ENCODE peak calls at places on chromosome 15, in four cellular contexts. O is tibial artery, K is IMR-90, T is upper lobe of right lung. A is an unnamed sample.

GRCh38 chr15:71278989-71279756 is 163.9 kb downstream of the THSD4 start:
- DNase-seq in O (peak; percentile 81), K (peak; percentile 97), T (no peak), A (peak; percentile 68)

GRCh38 chr15:38685686-38686339 is 121.2 kb upstream of the RASGRP1 start:
- DNase-seq in O (no peak), K (no peak), T (no peak), A (no peak)

GRCh38 chr15:82850731-82851130 is 41.3 kb downstream of the WHAMM start:
- DNase-seq in O (no peak), K (no peak), T (no peak), A (no peak)

GRCh38 chr15:76035593-76035992 is 23.4 kb upstream of the NRG4 start:
- DNase-seq in O (no peak), K (no peak), T (no peak), A (no peak)

GRCh38 chr15:73794501-73795133 is 41.5 kb upstream of the INSYN1 start:
- DNase-seq in O (no peak), K (peak; percentile 29), T (no peak), A (no peak)

GRCh38 chr15:64032327-64032726 is 14.0 kb downstream of the DAPK2 start:
- DNase-seq in O (no peak), K (no peak), T (no peak), A (no peak)

GRCh38 chr15:58469432-58470353 is 37.9 kb downstream of the LIPC start:
- DNase-seq in O (no peak), K (peak; percentile 97), T (no peak), A (no peak)

GRCh38 chr15:45087513-45087912 is 26.5 kb downstream of the DUOX2 start:
- DNase-seq in O (no peak), K (no peak), T (no peak), A (no peak)

GRCh38 chr15:39188930-39189329 is 391.9 kb upstream of the THBS1 start:
- DNase-seq in O (no peak), K (peak; percentile 89), T (no peak), A (no peak)

GRCh38 chr15:41926184-41927056 is 32.6 kb upstream of the SPTBN5 start:
- DNase-seq in O (no peak), K (no peak), T (no peak), A (no peak)
- H3K4me1 ChIP-seq in O (peaks cover 49% of the 10 kb centered on the region), K (peaks cover 29% of the 10 kb centered on the region), T (peaks cover 74% of the 10 kb centered on the region), A (peaks cover 43% of the 10 kb centered on the region)

DNA sequence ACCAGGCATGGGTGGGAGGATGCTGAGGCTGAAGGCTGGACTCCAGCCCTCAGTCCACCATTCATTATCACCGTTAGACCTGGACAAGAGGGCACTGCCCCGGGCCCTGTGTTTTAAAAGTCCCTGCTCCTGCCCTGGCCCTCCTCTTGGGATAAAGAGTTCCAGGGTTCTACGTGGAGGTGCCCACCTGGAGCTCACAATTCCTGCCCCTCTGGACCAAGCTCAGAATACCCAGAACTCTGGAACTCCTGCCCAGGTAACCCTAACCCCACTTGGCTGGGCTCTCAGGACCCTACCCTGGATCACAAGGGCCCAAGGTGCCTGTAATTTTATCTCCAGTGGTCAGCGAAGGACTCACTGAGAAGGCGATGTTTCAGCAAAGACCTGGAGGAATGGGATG is 1.2 kb downstream of the CALML4 start:
- DNase-seq in O (no peak), K (no peak), T (no peak), A (no peak)
- H3K4me1 ChIP-seq in O (peaks cover 3% of the 10 kb centered on the region), K (peaks cover 3% of the 10 kb centered on the region), T (peaks cover 22% of the 10 kb centered on the region), A (peaks cover 15% of the 10 kb centered on the region)

GRCh38 chr15:62741106-62741505 is 301.4 kb upstream of the TPM1 start:
- DNase-seq in O (no peak), K (no peak), T (no peak), A (no peak)
- H3K4me1 ChIP-seq in O (peaks cover 8% of the 10 kb centered on the region), K (peaks cover 15% of the 10 kb centered on the region), T (peaks cover 7% of the 10 kb centered on the region), A (peaks cover 10% of the 10 kb centered on the region)

GRCh38 chr15:32723171-32723948 is 5.6 kb downstream of the GREM1 start:
- DNase-seq in O (no peak), K (no peak), T (no peak), A (no peak)
- H3K4me1 ChIP-seq in O (peaks cover 8% of the 10 kb centered on the region), K (peaks cover 2% of the 10 kb centered on the region), T (peaks cover 11% of the 10 kb centered on the region), A (peaks cover 4% of the 10 kb centered on the region)